ENCODE peak calls at places on chromosomes 5 and 9, in five cellular contexts. X, D, B, F and U are unnamed samples.

GRCh38 chr9:75591972-75592371 is 298.5 kb upstream of the PCSK5 start:
- DNase-seq in D (no peak), B (no peak), F (no peak), X (no peak), U (no peak)

GRCh38 chr9:124005372-124005771 is 6.2 kb upstream of the LHX2 start:
- DNase-seq in F (no peak), D (no peak), X (no peak), B (no peak), U (no peak)

GRCh38 chr5:54975701-54976100 is 9.7 kb downstream of the ESM1 start:
- DNase-seq in X (no peak), D (no peak), B (no peak), F (no peak), U (no peak)

GRCh38 chr5:127013407-127013806 is 17.0 kb downstream of the MARCHF3 start:
- DNase-seq in D (no peak), F (no peak), X (no peak), B (no peak), U (no peak)

GRCh38 chr9:133825555-133826198 is 87.5 kb upstream of the SARDH start:
- DNase-seq in B (no peak), F (no peak), D (no peak), X (no peak), U (no peak)

GRCh38 chr5:86979801-86980510 is 287.7 kb upstream of the RASA1 start:
- DNase-seq in B (peak), F (no peak), X (no peak), D (no peak), U (peak)

GRCh38 chr9:2634158-2634557 is 12.6 kb downstream of the VLDLR start:
- DNase-seq in X (no peak), B (no peak), D (no peak), F (no peak), U (no peak)

GRCh38 chr9:99029083-99029482 is 75.8 kb upstream of the TGFBR1 start:
- DNase-seq in X (no peak), F (no peak), B (no peak), D (no peak), U (no peak)

GRCh38 chr9:114400219-114400618 is 12.4 kb upstream of the AKNA start:
- DNase-seq in X (no peak), D (no peak), B (no peak), F (no peak), U (no peak)

GRCh38 chr9:125747765-125748510 is 765 bp downstream of the PBX3 start:
- DNase-seq in D (peak), B (no peak), F (no peak), X (peak), U (peak)

GRCh38 chr5:108529381-108529780 is 147.5 kb upstream of the FBXL17 start:
- DNase-seq in X (no peak), F (no peak), D (no peak), B (no peak), U (no peak)

GRCh38 chr9:33290994-33291397 is 680 bp downstream of the NFX1 start:
- DNase-seq in D (peak), B (peak), F (no peak), X (peak), U (no peak)

GRCh38 chr5:72467421-72467820 is 39.8 kb downstream of the ZNF366 start:
- DNase-seq in D (no peak), F (no peak), X (no peak), B (no peak), U (no peak)

GRCh38 chr5:56262269-56262668 is 29.1 kb upstream of the ANKRD55 start:
- DNase-seq in F (no peak), D (no peak), X (no peak), B (no peak), U (no peak)

GRCh38 chr5:56269216-56269927 is 36.2 kb upstream of the ANKRD55 start:
- DNase-seq in D (peak), X (peak), B (peak), F (peak), U (peak)

GRCh38 chr5:56259002-56259511 is 25.9 kb upstream of the ANKRD55 start:
- DNase-seq in F (peak), D (peak), B (peak), X (no peak), U (peak)

GRCh38 chr5:56270058-56270457 is 36.9 kb upstream of the ANKRD55 start:
- DNase-seq in X (no peak), B (peak), F (peak), D (peak), U (peak)

DNA sequence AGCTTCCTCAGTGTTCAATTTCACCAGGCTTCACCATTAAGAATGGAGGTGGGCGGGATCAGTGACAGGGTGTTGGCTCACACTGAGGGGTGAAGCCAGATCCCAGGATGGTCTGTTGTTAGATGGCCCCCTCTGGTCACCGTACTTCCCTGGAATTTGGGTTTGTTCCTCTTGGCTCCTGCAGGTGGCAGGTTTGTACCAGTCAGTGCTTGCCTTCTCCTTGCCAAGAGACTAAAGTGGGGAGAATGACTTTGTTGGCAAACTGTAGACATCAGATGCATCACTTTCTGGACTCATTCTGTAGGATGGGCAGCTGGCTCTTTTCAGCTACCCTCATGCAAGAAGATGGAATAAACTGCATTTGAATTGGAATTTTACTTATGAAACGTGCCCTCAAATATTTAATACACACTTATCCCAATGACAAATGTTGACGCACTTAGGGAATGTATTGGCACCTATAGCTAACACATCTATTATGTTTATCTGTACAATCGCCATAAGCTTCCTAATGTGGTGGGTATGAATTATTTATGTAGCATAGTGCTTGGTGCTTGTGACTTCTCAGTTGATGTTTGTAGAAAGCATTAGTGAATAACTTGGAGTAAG is 31.4 kb upstream of the ANKRD55 start:
- DNase-seq in F (no peak), D (peak), B (peak), X (peak), U (peak)
- TF ChIP-seq MAX in F (no peak), D (no peak), B (no peak), X (no peak), U (no peak)

GRCh38 chr5:115626444-115626823 is 598 bp upstream of the TMED7 start:
- DNase-seq in B (no peak), F (no peak), D (no peak), X (no peak), U (no peak)

GRCh38 chr5:115624994-115625393 is 842 bp downstream of the TMED7 start:
- DNase-seq in B (peak), D (peak), F (no peak), X (no peak), U (no peak)

GRCh38 chr5:115627295-115627825 is 1.5 kb upstream of the TMED7 start:
- DNase-seq in X (no peak), D (no peak), F (no peak), B (no peak), U (no peak)

GRCh38 chr5:115623632-115624031 is 2.2 kb downstream of the TMED7 start:
- DNase-seq in X (no peak), F (no peak), B (no peak), D (peak), U (no peak)

GRCh38 chr5:115625579-115626443 is at the start of gene TMED7:
- DNase-seq in D (peak), B (peak), F (peak), X (peak), U (peak)
- TF ChIP-seq POLR2A in D (peak), B (peak), F (peak), X (peak), U (peak)

DNA sequence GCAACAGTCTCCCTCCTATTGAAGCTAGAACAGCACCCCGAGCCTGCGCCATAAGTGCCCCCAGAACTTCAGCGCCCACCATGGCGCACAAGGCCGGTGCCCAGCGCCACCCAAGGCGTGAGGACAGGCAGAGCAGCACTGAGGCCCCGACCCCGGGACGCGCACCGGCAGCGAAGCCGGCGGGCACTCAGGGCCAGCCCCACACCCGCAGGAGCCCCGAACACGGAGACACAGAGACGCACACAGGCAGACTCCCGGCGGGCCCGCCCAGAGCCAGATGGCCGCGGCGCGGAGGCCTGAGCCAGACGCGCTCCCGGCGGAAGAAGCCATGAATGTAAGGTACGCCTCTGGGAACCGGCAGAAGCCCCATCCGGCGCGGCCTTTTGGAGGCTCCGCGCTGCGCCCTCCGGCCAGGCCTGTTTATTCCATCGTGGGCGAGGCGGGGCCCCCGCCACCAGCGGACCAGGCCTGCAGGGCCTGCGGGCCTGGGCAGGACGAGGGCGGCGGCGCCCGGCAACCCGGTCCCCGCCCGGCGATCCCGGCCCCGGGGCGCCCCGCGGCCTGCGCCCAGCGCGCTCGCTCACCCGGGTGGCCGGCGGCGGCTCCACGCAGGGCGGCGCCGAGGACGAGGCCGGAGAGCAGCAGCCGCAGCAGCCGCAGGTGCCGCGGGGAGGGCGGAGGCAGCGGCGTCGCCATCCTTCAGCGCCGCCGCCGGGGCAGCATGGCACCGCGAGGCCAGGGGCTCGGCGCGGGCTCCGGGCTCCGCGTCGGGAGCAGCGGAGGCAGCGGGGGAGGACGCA is 483 bp downstream of the NPDC1 start:
- DNase-seq in F (no peak), D (no peak), X (no peak), B (no peak), U (no peak)
- TF ChIP-seq MYC in F (no peak), D (no peak), X (no peak), B (no peak), U (no peak)

GRCh38 chr5:89260254-89260653 is 377.3 kb upstream of the MEF2C start:
- DNase-seq in F (no peak), B (no peak), X (no peak), D (no peak), U (no peak)
- TF ChIP-seq MAX in F (no peak), B (no peak), X (no peak), D (no peak), U (no peak)

GRCh38 chr5:177446184-177447065 is at the start of gene PRR7:
- DNase-seq in B (no peak), D (peak), X (peak), F (no peak), U (peak)
- TF ChIP-seq POLR2A in B (no peak), D (peak), X (peak), F (no peak), U (peak)

DNA sequence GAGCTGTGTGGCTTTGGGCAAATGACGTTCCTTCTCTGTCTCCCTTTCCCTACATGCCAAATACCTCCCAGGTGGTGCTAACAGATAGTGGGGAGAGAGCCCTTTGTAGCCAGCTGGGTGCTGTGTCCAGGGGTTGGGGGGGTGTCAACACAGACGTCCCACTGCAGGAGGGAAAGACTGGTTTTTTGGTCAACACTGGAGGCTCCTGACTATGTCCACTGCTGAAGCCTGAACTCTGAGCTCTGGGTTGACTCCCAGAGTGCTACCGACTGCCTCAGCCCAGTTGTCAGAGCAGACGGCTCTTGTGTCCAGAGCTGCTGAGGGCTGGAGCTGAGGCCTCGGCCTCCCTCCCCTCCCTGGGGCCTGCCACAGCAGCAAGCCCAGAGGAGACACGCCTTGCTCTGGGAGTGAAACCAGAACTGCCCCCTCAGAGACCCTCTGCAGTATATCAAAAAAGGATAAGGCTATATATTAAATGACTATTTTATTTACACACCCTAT is 14.8 kb upstream of the SLC25A51 start:
- DNase-seq in D (no peak), F (no peak), B (no peak), X (no peak), U (no peak)
- TF ChIP-seq MYC in D (no peak), F (no peak), B (no peak), X (no peak), U (no peak)